ENCODE peak calls at places on chromosome 18, in six cellular contexts. One of them, this sample, is unnamed.

GRCh38 chr18:37575646-37576045 is 10.0 kb upstream of the CELF4 start:
- DNase-seq in HepG2: no peak
- DNase-seq in GM12878: no peak
- DNase-seq in A549: no peak
- DNase-seq in endothelial cell of umbilical vein: no peak
- DNase-seq in K562: no peak
- DNase-seq in this sample: no peak

GRCh38 chr18:57353940-57354461 is 1.6 kb downstream of the ST8SIA3 start:
- DNase-seq in GM12878: no peak
- DNase-seq in HepG2: peak; percentile 2
- DNase-seq in K562: peak; percentile 45
- DNase-seq in A549: peak; percentile 4
- DNase-seq in endothelial cell of umbilical vein: peak; percentile 22
- DNase-seq in this sample: no peak

GRCh38 chr18:69840445-69840844 is 107.2 kb downstream of the CD226 start:
- DNase-seq in A549: no peak
- DNase-seq in GM12878: no peak
- DNase-seq in endothelial cell of umbilical vein: no peak
- DNase-seq in HepG2: no peak
- DNase-seq in K562: no peak
- DNase-seq in this sample: no peak

GRCh38 chr18:25247725-25248124 is 104.2 kb downstream of the ZNF521 start:
- DNase-seq in endothelial cell of umbilical vein: peak; percentile 59
- DNase-seq in HepG2: no peak
- DNase-seq in GM12878: no peak
- DNase-seq in A549: no peak
- DNase-seq in K562: no peak
- DNase-seq in this sample: no peak

GRCh38 chr18:13387856-13388548 is 169.4 kb downstream of the LDLRAD4 start:
- DNase-seq in endothelial cell of umbilical vein: peak; percentile 13
- DNase-seq in A549: no peak
- DNase-seq in HepG2: no peak
- DNase-seq in K562: no peak
- DNase-seq in GM12878: no peak
- DNase-seq in this sample: no peak

GRCh38 chr18:51461956-51462355 is 264.5 kb upstream of the MEX3C start:
- DNase-seq in A549: no peak
- DNase-seq in GM12878: no peak
- DNase-seq in HepG2: no peak
- DNase-seq in endothelial cell of umbilical vein: no peak
- DNase-seq in K562: no peak
- DNase-seq in this sample: no peak

GRCh38 chr18:3595282-3596273 is 145.6 kb downstream of the TGIF1 start:
- DNase-seq in K562: no peak
- DNase-seq in A549: peak; percentile 83
- DNase-seq in HepG2: peak; percentile 92
- DNase-seq in GM12878: peak; percentile 82
- DNase-seq in endothelial cell of umbilical vein: peak; percentile 98
- DNase-seq in this sample: peak; percentile 78

GRCh38 chr18:29430416-29430815 is 1253.5 kb upstream of the CDH2 start:
- DNase-seq in A549: no peak
- DNase-seq in GM12878: no peak
- DNase-seq in K562: no peak
- DNase-seq in endothelial cell of umbilical vein: no peak
- DNase-seq in HepG2: no peak
- DNase-seq in this sample: no peak

GRCh38 chr18:50163505-50163904 is 31.4 kb downstream of the MYO5B start:
- DNase-seq in HepG2: no peak
- DNase-seq in GM12878: no peak
- DNase-seq in K562: no peak
- DNase-seq in endothelial cell of umbilical vein: no peak
- DNase-seq in A549: no peak
- DNase-seq in this sample: no peak

GRCh38 chr18:54223568-54224241 is 764 bp downstream of the MBD2 start:
- DNase-seq in HepG2: no peak
- DNase-seq in A549: peak; percentile 46
- DNase-seq in GM12878: no peak
- DNase-seq in endothelial cell of umbilical vein: peak; percentile 83
- DNase-seq in K562: peak; percentile 28
- DNase-seq in this sample: peak; percentile 63

GRCh38 chr18:48959921-48960920 is 9.5 kb upstream of the SMAD7 start:
- DNase-seq in endothelial cell of umbilical vein: peak; percentile 58
- DNase-seq in K562: no peak
- DNase-seq in GM12878: no peak
- DNase-seq in A549: no peak
- DNase-seq in HepG2: no peak
- DNase-seq in this sample: no peak

GRCh38 chr18:48953096-48953706 is 2.4 kb upstream of the SMAD7 start:
- DNase-seq in A549: no peak
- DNase-seq in K562: no peak
- DNase-seq in GM12878: no peak
- DNase-seq in endothelial cell of umbilical vein: no peak
- DNase-seq in HepG2: no peak
- DNase-seq in this sample: no peak

GRCh38 chr18:79916546-79917350 is 34.7 kb downstream of the SLC66A2 start:
- DNase-seq in A549: no peak
- DNase-seq in GM12878: no peak
- DNase-seq in endothelial cell of umbilical vein: no peak
- DNase-seq in K562: no peak
- DNase-seq in HepG2: no peak
- DNase-seq in this sample: no peak

GRCh38 chr18:79916128-79916494 is 35.3 kb downstream of the SLC66A2 start:
- DNase-seq in GM12878: no peak
- DNase-seq in A549: no peak
- DNase-seq in HepG2: no peak
- DNase-seq in endothelial cell of umbilical vein: no peak
- DNase-seq in K562: no peak
- DNase-seq in this sample: no peak

GRCh38 chr18:79917351-79918088 is 33.9 kb downstream of the SLC66A2 start:
- DNase-seq in endothelial cell of umbilical vein: no peak
- DNase-seq in HepG2: no peak
- DNase-seq in GM12878: no peak
- DNase-seq in A549: no peak
- DNase-seq in K562: no peak
- DNase-seq in this sample: no peak

GRCh38 chr18:79919089-79919488 is 32.4 kb downstream of the SLC66A2 start:
- DNase-seq in A549: no peak
- DNase-seq in GM12878: no peak
- DNase-seq in endothelial cell of umbilical vein: no peak
- DNase-seq in HepG2: no peak
- DNase-seq in K562: no peak
- DNase-seq in this sample: no peak

DNA sequence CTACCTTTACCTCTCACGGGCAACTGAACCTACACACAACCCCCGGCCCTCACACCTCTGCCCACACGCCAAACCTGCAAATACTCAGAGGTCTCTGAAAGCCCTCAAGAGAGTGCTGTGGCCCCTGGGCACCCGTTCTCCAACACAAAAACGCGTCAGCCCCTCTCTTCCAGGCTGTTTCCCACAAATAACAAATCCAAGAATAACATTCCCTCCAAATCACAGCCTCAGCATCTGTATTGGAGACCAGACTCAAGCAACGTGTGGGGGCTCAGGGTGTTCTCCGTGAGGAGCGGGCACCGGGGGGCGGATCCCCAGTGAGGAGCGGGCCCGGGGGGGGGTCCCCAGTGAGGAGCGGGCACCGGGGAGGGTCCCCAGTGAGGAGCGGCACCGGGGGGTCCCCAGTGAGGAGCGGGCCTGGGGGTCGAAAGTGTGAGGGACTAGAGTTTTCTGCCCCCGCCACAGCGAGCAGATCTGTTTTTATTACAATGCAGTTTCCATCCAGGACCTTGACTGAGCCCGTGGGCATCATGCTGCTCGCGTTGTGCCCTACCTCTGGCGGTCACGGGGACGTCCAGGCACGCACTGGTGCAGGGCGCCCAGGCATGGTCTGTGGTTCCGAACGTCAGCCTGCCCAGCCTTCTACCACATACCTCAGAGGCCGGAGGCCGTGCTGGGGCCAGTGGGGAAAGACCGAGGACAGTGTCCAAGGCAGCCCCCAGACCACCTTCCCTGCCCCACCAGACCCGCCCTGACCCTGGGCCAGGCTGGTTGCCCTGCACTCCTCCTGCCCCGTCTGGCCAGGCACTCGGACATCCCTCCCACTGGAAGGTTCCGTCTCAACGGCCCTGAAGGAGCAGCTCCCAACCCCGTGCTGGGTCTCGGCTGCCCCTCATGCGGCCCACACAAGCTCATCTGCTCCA is 33.1 kb downstream of the SLC66A2 start:
- DNase-seq in endothelial cell of umbilical vein: no peak
- DNase-seq in K562: no peak
- DNase-seq in HepG2: no peak
- DNase-seq in GM12878: no peak
- DNase-seq in A549: no peak
- DNase-seq in this sample: no peak
- TF ChIP-seq MYC in endothelial cell of umbilical vein: no peak
- TF ChIP-seq MYC in K562: no peak
- TF ChIP-seq MYC in HepG2: no peak
- TF ChIP-seq MYC in GM12878: no peak
- TF ChIP-seq MYC in A549: no peak
- TF ChIP-seq MYC in this sample: no peak

DNA sequence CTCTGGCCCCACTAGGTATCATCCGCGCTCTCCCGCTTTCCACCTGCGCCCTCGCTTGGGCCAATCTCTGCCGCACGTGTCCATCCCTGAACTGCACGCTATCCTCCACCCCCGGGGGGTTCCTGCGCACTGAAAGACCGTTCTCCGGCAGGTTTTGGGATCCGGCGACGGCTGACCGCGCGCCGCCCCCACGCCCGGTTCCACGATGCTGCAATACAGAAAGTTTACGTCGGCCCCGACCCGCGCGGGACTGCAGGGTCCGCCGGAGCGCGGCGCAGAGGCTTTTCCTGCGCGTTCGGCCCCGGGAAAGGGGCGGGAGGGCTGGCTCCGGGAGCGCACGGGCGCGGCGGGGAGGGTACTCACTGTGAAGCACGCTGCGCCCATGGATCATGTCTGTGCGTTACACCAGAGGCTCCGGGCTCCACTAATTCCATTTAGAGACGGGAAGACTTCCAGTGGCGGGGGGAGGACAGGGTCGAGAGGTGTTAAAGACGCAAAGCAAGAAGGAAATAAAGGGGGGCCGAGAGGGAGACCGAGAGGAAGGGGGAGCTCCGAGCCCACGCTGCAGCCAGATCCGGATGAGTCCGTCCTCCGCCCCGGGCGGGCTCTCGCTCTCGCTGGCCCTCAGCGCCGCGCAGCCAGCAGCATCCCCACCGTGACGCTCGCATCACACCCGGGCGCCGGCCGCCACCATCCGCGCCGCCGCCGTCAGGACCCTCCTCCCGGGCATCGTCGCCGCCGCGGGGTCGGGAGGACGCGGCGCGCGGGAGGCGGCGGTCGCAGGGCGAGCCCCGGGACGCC is 686 bp downstream of the NETO1 start:
- DNase-seq in GM12878: no peak
- DNase-seq in endothelial cell of umbilical vein: no peak
- DNase-seq in K562: no peak
- DNase-seq in HepG2: no peak
- DNase-seq in A549: no peak
- DNase-seq in this sample: no peak
- TF ChIP-seq MYC in GM12878: no peak
- TF ChIP-seq MYC in endothelial cell of umbilical vein: no peak
- TF ChIP-seq MYC in K562: no peak
- TF ChIP-seq MYC in HepG2: no peak
- TF ChIP-seq MYC in A549: no peak
- TF ChIP-seq MYC in this sample: no peak

GRCh38 chr18:361941-362913 is 94.4 kb upstream of the THOC1 start:
- DNase-seq in endothelial cell of umbilical vein: peak; percentile 85
- DNase-seq in A549: no peak
- DNase-seq in GM12878: no peak
- DNase-seq in K562: no peak
- DNase-seq in HepG2: peak; percentile 92
- DNase-seq in this sample: no peak
- TF ChIP-seq MYC in endothelial cell of umbilical vein: no peak
- TF ChIP-seq MYC in A549: no peak
- TF ChIP-seq MYC in GM12878: no peak
- TF ChIP-seq MYC in K562: no peak
- TF ChIP-seq MYC in HepG2: peak; percentile 30
- TF ChIP-seq MYC in this sample: no peak

GRCh38 chr18:58505181-58505580 is 123.7 kb downstream of the ALPK2 start:
- DNase-seq in HepG2: no peak
- DNase-seq in A549: no peak
- DNase-seq in K562: no peak
- DNase-seq in GM12878: no peak
- DNase-seq in endothelial cell of umbilical vein: no peak
- DNase-seq in this sample: no peak
- TF ChIP-seq MYC in HepG2: no peak
- TF ChIP-seq MYC in A549: no peak
- TF ChIP-seq MYC in K562: no peak
- TF ChIP-seq MYC in GM12878: no peak
- TF ChIP-seq MYC in endothelial cell of umbilical vein: no peak
- TF ChIP-seq MYC in this sample: no peak

GRCh38 chr18:79982736-79983135 is 5.6 kb downstream of the TXNL4A start:
- DNase-seq in HepG2: no peak
- DNase-seq in K562: peak; percentile 17
- DNase-seq in A549: peak; percentile 10
- DNase-seq in GM12878: no peak
- DNase-seq in endothelial cell of umbilical vein: no peak
- DNase-seq in this sample: peak; percentile 69
- TF ChIP-seq MYC in HepG2: no peak
- TF ChIP-seq MYC in K562: no peak
- TF ChIP-seq MYC in A549: no peak
- TF ChIP-seq MYC in GM12878: no peak
- TF ChIP-seq MYC in endothelial cell of umbilical vein: no peak
- TF ChIP-seq MYC in this sample: no peak

DNA sequence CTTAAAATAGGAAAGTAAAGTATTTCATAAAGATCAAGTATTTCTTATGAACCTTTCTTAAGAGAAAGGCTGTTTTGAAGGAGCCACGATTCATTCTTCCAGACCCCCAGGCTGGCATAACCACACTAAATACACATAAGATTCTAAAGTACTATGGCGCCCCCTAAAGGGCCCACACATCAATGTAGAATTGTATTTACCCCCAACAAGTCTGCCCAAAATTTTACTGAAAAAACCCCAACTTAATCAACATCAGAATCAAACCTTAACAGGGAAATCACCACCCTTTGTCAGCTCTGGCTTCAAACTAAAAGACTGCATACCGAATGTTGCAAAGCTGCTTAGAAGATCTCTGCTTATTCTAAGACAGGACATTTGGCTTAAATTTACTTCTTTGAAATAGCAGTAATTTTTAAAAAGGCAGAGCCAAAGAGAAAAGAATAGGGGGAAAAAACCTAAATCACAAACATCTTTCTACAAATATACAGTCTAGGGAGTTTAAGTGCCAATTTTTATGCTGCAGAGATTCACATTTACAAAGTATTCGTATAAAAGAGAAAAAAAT is 20.4 kb upstream of the BCL2 start:
- DNase-seq in GM12878: no peak
- DNase-seq in A549: peak; percentile 30
- DNase-seq in endothelial cell of umbilical vein: peak; percentile 40
- DNase-seq in K562: no peak
- DNase-seq in HepG2: peak; percentile 22
- DNase-seq in this sample: peak; percentile 74
- TF ChIP-seq MYC in GM12878: no peak
- TF ChIP-seq MYC in A549: no peak
- TF ChIP-seq MYC in endothelial cell of umbilical vein: no peak
- TF ChIP-seq MYC in K562: no peak
- TF ChIP-seq MYC in HepG2: no peak
- TF ChIP-seq MYC in this sample: no peak

GRCh38 chr18:74368901-74369705 is 53.5 kb downstream of the C18orf63 start:
- DNase-seq in GM12878: no peak
- DNase-seq in endothelial cell of umbilical vein: no peak
- DNase-seq in HepG2: peak; percentile 70
- DNase-seq in K562: no peak
- DNase-seq in A549: no peak
- DNase-seq in this sample: no peak
- TF ChIP-seq MYC in GM12878: no peak
- TF ChIP-seq MYC in endothelial cell of umbilical vein: no peak
- TF ChIP-seq MYC in HepG2: peak; percentile 84
- TF ChIP-seq MYC in K562: no peak
- TF ChIP-seq MYC in A549: no peak
- TF ChIP-seq MYC in this sample: no peak